ENCODE peak calls at places on chromosomes 4 and X, in seven cellular contexts. One of them, this sample, is unnamed.

GRCh38 chr4:3716876-3717235 is 49.3 kb upstream of the ADRA2C start:
- DNase-seq in vagina: no peak
- DNase-seq in tibial nerve: no peak
- DNase-seq in A549: no peak
- DNase-seq in transverse colon: no peak
- DNase-seq in stomach: no peak
- DNase-seq in heart left ventricle: peak; percentile 17
- DNase-seq in this sample: no peak

GRCh38 chrX:18424482-18425198 is 768 bp upstream of the CDKL5 start:
- DNase-seq in A549: peak; percentile 70
- DNase-seq in heart left ventricle: peak; percentile 54
- DNase-seq in transverse colon: peak; percentile 19
- DNase-seq in tibial nerve: no peak
- DNase-seq in vagina: no peak
- DNase-seq in stomach: no peak
- DNase-seq in this sample: no peak

GRCh38 chrX:109848451-109849050 is 115.5 kb upstream of the ACSL4 start:
- DNase-seq in stomach: no peak
- DNase-seq in tibial nerve: no peak
- DNase-seq in transverse colon: no peak
- DNase-seq in vagina: no peak
- DNase-seq in A549: no peak
- DNase-seq in heart left ventricle: no peak
- DNase-seq in this sample: no peak

GRCh38 chrX:4851534-4851933 is 1138.1 kb upstream of the PRKX start:
- DNase-seq in transverse colon: no peak
- DNase-seq in heart left ventricle: no peak
- DNase-seq in stomach: no peak
- DNase-seq in A549: no peak
- DNase-seq in tibial nerve: no peak
- DNase-seq in vagina: no peak
- DNase-seq in this sample: no peak

GRCh38 chr4:25346913-25347312 is 30.1 kb upstream of the ANAPC4 start:
- DNase-seq in tibial nerve: no peak
- DNase-seq in stomach: no peak
- DNase-seq in A549: no peak
- DNase-seq in transverse colon: no peak
- DNase-seq in vagina: no peak
- DNase-seq in heart left ventricle: no peak
- DNase-seq in this sample: no peak

GRCh38 chrX:18353931-18354368 is 538 bp downstream of the SCML2 start:
- DNase-seq in heart left ventricle: no peak
- DNase-seq in stomach: no peak
- DNase-seq in transverse colon: peak; percentile 8
- DNase-seq in tibial nerve: no peak
- DNase-seq in vagina: no peak
- DNase-seq in A549: peak; percentile 44
- DNase-seq in this sample: no peak

GRCh38 chrX:21375795-21376069 is 1.5 kb downstream of the CNKSR2 start:
- DNase-seq in tibial nerve: no peak
- DNase-seq in heart left ventricle: no peak
- DNase-seq in A549: peak; percentile 39
- DNase-seq in transverse colon: no peak
- DNase-seq in vagina: no peak
- DNase-seq in stomach: no peak
- DNase-seq in this sample: no peak

GRCh38 chr4:125666635-125667034 is 351.9 kb downstream of the FAT4 start:
- DNase-seq in stomach: no peak
- DNase-seq in vagina: no peak
- DNase-seq in tibial nerve: no peak
- DNase-seq in A549: no peak
- DNase-seq in heart left ventricle: no peak
- DNase-seq in transverse colon: no peak
- DNase-seq in this sample: no peak

GRCh38 chrX:40503094-40503493 is 77.7 kb upstream of the ATP6AP2 start:
- DNase-seq in transverse colon: no peak
- DNase-seq in A549: no peak
- DNase-seq in tibial nerve: no peak
- DNase-seq in heart left ventricle: no peak
- DNase-seq in vagina: no peak
- DNase-seq in stomach: no peak
- DNase-seq in this sample: no peak

GRCh38 chr4:165945991-165946390 is 73.0 kb downstream of the TLL1 start:
- DNase-seq in transverse colon: no peak
- DNase-seq in A549: no peak
- DNase-seq in stomach: no peak
- DNase-seq in vagina: no peak
- DNase-seq in heart left ventricle: no peak
- DNase-seq in tibial nerve: no peak
- DNase-seq in this sample: no peak

GRCh38 chr4:38150021-38150671 is 189.9 kb downstream of the PTTG2 start:
- DNase-seq in transverse colon: no peak
- DNase-seq in tibial nerve: no peak
- DNase-seq in stomach: no peak
- DNase-seq in vagina: no peak
- DNase-seq in A549: no peak
- DNase-seq in heart left ventricle: no peak
- DNase-seq in this sample: no peak

GRCh38 chr4:14924945-14925344 is 77.3 kb upstream of the CPEB2 start:
- DNase-seq in vagina: no peak
- DNase-seq in tibial nerve: no peak
- DNase-seq in transverse colon: no peak
- DNase-seq in A549: no peak
- DNase-seq in heart left ventricle: no peak
- DNase-seq in stomach: no peak
- DNase-seq in this sample: no peak

GRCh38 chr4:75924309-75924708 is 16.5 kb downstream of the NAAA start:
- DNase-seq in stomach: no peak
- DNase-seq in transverse colon: no peak
- DNase-seq in A549: no peak
- DNase-seq in tibial nerve: no peak
- DNase-seq in vagina: no peak
- DNase-seq in heart left ventricle: no peak
- DNase-seq in this sample: no peak

GRCh38 chrX:154362085-154362742 is 12.2 kb downstream of the FLNA start:
- DNase-seq in transverse colon: no peak
- DNase-seq in vagina: no peak
- DNase-seq in tibial nerve: no peak
- DNase-seq in A549: no peak
- DNase-seq in heart left ventricle: no peak
- DNase-seq in stomach: no peak
- DNase-seq in this sample: no peak

GRCh38 chrX:116317409-116317808 is 119.0 kb upstream of the SLC6A14 start:
- DNase-seq in transverse colon: no peak
- DNase-seq in vagina: no peak
- DNase-seq in A549: no peak
- DNase-seq in stomach: peak; percentile 28
- DNase-seq in tibial nerve: no peak
- DNase-seq in heart left ventricle: no peak
- DNase-seq in this sample: no peak

GRCh38 chr4:7814451-7814850 is 125.2 kb downstream of the AFAP1 start:
- DNase-seq in A549: no peak
- DNase-seq in tibial nerve: no peak
- DNase-seq in stomach: no peak
- DNase-seq in vagina: no peak
- DNase-seq in heart left ventricle: no peak
- DNase-seq in transverse colon: no peak
- DNase-seq in this sample: no peak

GRCh38 chr4:126899382-126899801 is 733.4 kb upstream of the INTU start:
- DNase-seq in tibial nerve: no peak
- DNase-seq in vagina: no peak
- DNase-seq in heart left ventricle: no peak
- DNase-seq in transverse colon: no peak
- DNase-seq in stomach: no peak
- DNase-seq in A549: peak; percentile 1
- DNase-seq in this sample: no peak

GRCh38 chr4:158538176-158538575 is 16.5 kb downstream of the RXFP1 start:
- DNase-seq in vagina: no peak
- DNase-seq in stomach: no peak
- DNase-seq in transverse colon: no peak
- DNase-seq in tibial nerve: no peak
- DNase-seq in A549: no peak
- DNase-seq in heart left ventricle: no peak
- DNase-seq in this sample: no peak

DNA sequence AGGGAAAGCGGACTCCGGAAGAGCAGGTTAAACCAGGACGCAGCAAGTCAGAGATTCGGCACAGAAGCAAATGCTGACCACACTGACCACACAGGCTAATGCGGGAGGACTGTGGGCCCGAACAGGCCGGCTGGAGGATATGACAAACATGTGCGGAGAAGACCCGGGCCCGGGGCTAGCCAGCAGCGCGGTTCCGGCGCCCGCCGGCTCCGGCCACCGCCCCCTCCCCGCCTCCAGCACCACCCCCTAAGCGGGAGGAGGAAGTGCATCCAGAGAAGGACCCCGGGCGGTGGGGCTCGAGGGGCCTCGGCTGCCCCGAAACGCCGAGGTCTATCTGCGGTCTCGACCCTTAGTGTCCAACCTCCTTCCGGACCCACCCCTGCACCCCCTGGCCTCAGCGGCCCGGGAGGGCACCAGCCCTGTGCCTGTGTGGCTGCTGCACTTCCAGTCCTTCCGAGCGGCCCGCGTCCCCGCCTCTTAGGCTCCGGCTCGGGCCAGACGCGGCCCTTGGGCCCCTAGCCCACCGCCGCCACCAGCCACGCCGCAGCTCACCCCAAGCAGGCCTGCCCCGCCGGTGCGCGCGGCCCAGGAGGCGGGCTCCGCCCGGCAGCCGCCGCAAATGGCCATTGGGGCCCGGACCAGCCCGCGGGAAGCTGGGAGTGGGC is 2.1 kb downstream of the ELOVL6 start:
- DNase-seq in transverse colon: peak; percentile 60
- DNase-seq in A549: peak; percentile 45
- DNase-seq in vagina: no peak
- DNase-seq in heart left ventricle: peak; percentile 74
- DNase-seq in stomach: peak; percentile 45
- DNase-seq in tibial nerve: peak; percentile 8
- DNase-seq in this sample: peak; percentile 13
- TF ChIP-seq POLR2A in transverse colon: peak; percentile 32
- TF ChIP-seq POLR2A in A549: peak; percentile 39
- TF ChIP-seq POLR2A in vagina: no peak
- TF ChIP-seq POLR2A in heart left ventricle: peak; percentile 22
- TF ChIP-seq POLR2A in stomach: no peak
- TF ChIP-seq POLR2A in tibial nerve: peak; percentile 50
- TF ChIP-seq POLR2A in this sample: no peak

GRCh38 chr4:80069108-80069836 is 3.8 kb downstream of the ANTXR2 start:
- DNase-seq in stomach: no peak
- DNase-seq in heart left ventricle: no peak
- DNase-seq in vagina: no peak
- DNase-seq in transverse colon: no peak
- DNase-seq in tibial nerve: no peak
- DNase-seq in A549: no peak
- DNase-seq in this sample: no peak
- TF ChIP-seq POLR2A in stomach: no peak
- TF ChIP-seq POLR2A in heart left ventricle: no peak
- TF ChIP-seq POLR2A in vagina: no peak
- TF ChIP-seq POLR2A in transverse colon: no peak
- TF ChIP-seq POLR2A in tibial nerve: no peak
- TF ChIP-seq POLR2A in A549: no peak
- TF ChIP-seq POLR2A in this sample: no peak

GRCh38 chrX:69388526-69388925 is 115.6 kb upstream of the NALF2 start:
- DNase-seq in heart left ventricle: no peak
- DNase-seq in vagina: peak; percentile 77
- DNase-seq in A549: no peak
- DNase-seq in transverse colon: no peak
- DNase-seq in stomach: no peak
- DNase-seq in tibial nerve: peak; percentile 4
- DNase-seq in this sample: no peak
- TF ChIP-seq POLR2A in heart left ventricle: no peak
- TF ChIP-seq POLR2A in vagina: no peak
- TF ChIP-seq POLR2A in A549: no peak
- TF ChIP-seq POLR2A in transverse colon: no peak
- TF ChIP-seq POLR2A in stomach: no peak
- TF ChIP-seq POLR2A in tibial nerve: no peak
- TF ChIP-seq POLR2A in this sample: no peak

GRCh38 chr4:32661229-32661628 is 1941.1 kb downstream of the PCDH7 start:
- DNase-seq in vagina: no peak
- DNase-seq in tibial nerve: no peak
- DNase-seq in heart left ventricle: no peak
- DNase-seq in A549: peak; percentile 24
- DNase-seq in transverse colon: no peak
- DNase-seq in stomach: no peak
- DNase-seq in this sample: no peak
- TF ChIP-seq POLR2A in vagina: no peak
- TF ChIP-seq POLR2A in tibial nerve: no peak
- TF ChIP-seq POLR2A in heart left ventricle: no peak
- TF ChIP-seq POLR2A in A549: no peak
- TF ChIP-seq POLR2A in transverse colon: no peak
- TF ChIP-seq POLR2A in stomach: no peak
- TF ChIP-seq POLR2A in this sample: no peak

GRCh38 chr4:139082750-139083532 is 67.4 kb downstream of the NOCT start:
- DNase-seq in vagina: peak; percentile 97
- DNase-seq in transverse colon: peak; percentile 97
- DNase-seq in tibial nerve: peak; percentile 95
- DNase-seq in stomach: peak; percentile 95
- DNase-seq in A549: peak; percentile 96
- DNase-seq in heart left ventricle: peak; percentile 95
- DNase-seq in this sample: peak; percentile 76
- TF ChIP-seq POLR2A in vagina: no peak
- TF ChIP-seq POLR2A in transverse colon: peak; percentile 48
- TF ChIP-seq POLR2A in tibial nerve: peak; percentile 39
- TF ChIP-seq POLR2A in stomach: no peak
- TF ChIP-seq POLR2A in A549: no peak
- TF ChIP-seq POLR2A in heart left ventricle: peak; percentile 47
- TF ChIP-seq POLR2A in this sample: peak; percentile 32

GRCh38 chr4:105471566-105472176 is 2.2 kb downstream of the PPA2 start:
- DNase-seq in vagina: no peak
- DNase-seq in transverse colon: peak; percentile 78
- DNase-seq in stomach: peak; percentile 74
- DNase-seq in A549: peak; percentile 69
- DNase-seq in heart left ventricle: no peak
- DNase-seq in tibial nerve: peak; percentile 86
- DNase-seq in this sample: peak; percentile 16
- TF ChIP-seq POLR2A in vagina: no peak
- TF ChIP-seq POLR2A in transverse colon: no peak
- TF ChIP-seq POLR2A in stomach: no peak
- TF ChIP-seq POLR2A in A549: no peak
- TF ChIP-seq POLR2A in heart left ventricle: no peak
- TF ChIP-seq POLR2A in tibial nerve: no peak
- TF ChIP-seq POLR2A in this sample: no peak

GRCh38 chrX:132491191-132491590 is 2.4 kb upstream of the MBNL3 start:
- DNase-seq in transverse colon: peak; percentile 22
- DNase-seq in vagina: no peak
- DNase-seq in A549: peak; percentile 6
- DNase-seq in tibial nerve: peak; percentile 9
- DNase-seq in heart left ventricle: no peak
- DNase-seq in stomach: no peak
- DNase-seq in this sample: no peak

GRCh38 chrX:132489256-132490085 is 633 bp upstream of the MBNL3 start:
- DNase-seq in tibial nerve: peak; percentile 13
- DNase-seq in heart left ventricle: peak; percentile 77
- DNase-seq in stomach: peak; percentile 78
- DNase-seq in A549: peak; percentile 1
- DNase-seq in transverse colon: peak; percentile 81
- DNase-seq in vagina: no peak
- DNase-seq in this sample: peak; percentile 16

GRCh38 chrX:132490086-132490419 is 1.2 kb upstream of the MBNL3 start:
- DNase-seq in tibial nerve: no peak
- DNase-seq in vagina: no peak
- DNase-seq in transverse colon: peak; percentile 18
- DNase-seq in heart left ventricle: no peak
- DNase-seq in A549: no peak
- DNase-seq in stomach: no peak
- DNase-seq in this sample: no peak

GRCh38 chrX:132488092-132488749 is 617 bp downstream of the MBNL3 start:
- DNase-seq in vagina: no peak
- DNase-seq in stomach: no peak
- DNase-seq in A549: no peak
- DNase-seq in heart left ventricle: no peak
- DNase-seq in tibial nerve: peak; percentile 7
- DNase-seq in transverse colon: peak; percentile 33
- DNase-seq in this sample: no peak

GRCh38 chrX:132488819-132489255 is at the start of gene MBNL3:
- DNase-seq in heart left ventricle: peak; percentile 70
- DNase-seq in stomach: peak; percentile 59
- DNase-seq in A549: peak; percentile 20
- DNase-seq in vagina: no peak
- DNase-seq in tibial nerve: peak; percentile 10
- DNase-seq in transverse colon: peak; percentile 68
- DNase-seq in this sample: peak; percentile 3
- TF ChIP-seq POLR2A in heart left ventricle: no peak
- TF ChIP-seq POLR2A in stomach: no peak
- TF ChIP-seq POLR2A in A549: no peak
- TF ChIP-seq POLR2A in vagina: no peak
- TF ChIP-seq POLR2A in tibial nerve: no peak
- TF ChIP-seq POLR2A in transverse colon: no peak
- TF ChIP-seq POLR2A in this sample: no peak